ENCODE peak calls at places on chromosomes 12 and 14, in five cellular contexts. X, E, R, M and C are unnamed samples.

GRCh38 chr12:89685363-89685972 is 23.2 kb downstream of the ATP2B1 start:
- DNase-seq in X (no peak), E (no peak), R (no peak), M (no peak), C (no peak)

GRCh38 chr14:104876251-104876699 is 11.2 kb downstream of the CEP170B start:
- DNase-seq in X (peak), E (peak), R (peak), M (no peak), C (no peak)

GRCh38 chr12:67424784-67425183 is 155.6 kb downstream of the CAND1 start:
- DNase-seq in X (no peak), E (no peak), R (no peak), M (no peak), C (no peak)

GRCh38 chr12:69269736-69270135 is 30.4 kb downstream of the CPSF6 start:
- DNase-seq in X (no peak), E (no peak), R (no peak), M (no peak), C (no peak)

GRCh38 chr12:118357327-118358007 is 15.2 kb downstream of the TAOK3 start:
- DNase-seq in X (peak), E (no peak), R (peak), M (no peak), C (no peak)

GRCh38 chr14:30132201-30132600 is 204.6 kb upstream of the PRKD1 start:
- DNase-seq in X (no peak), E (no peak), R (no peak), M (no peak), C (no peak)

GRCh38 chr14:103014466-103015319 is 42.7 kb downstream of the CDC42BPB start:
- DNase-seq in X (peak), E (no peak), R (no peak), M (no peak), C (no peak)

GRCh38 chr12:95721320-95721719 is 69.2 kb downstream of the NTN4 start:
- DNase-seq in X (no peak), E (no peak), R (no peak), M (no peak), C (no peak)

GRCh38 chr12:113867258-113867657 is 98.9 kb downstream of the RBM19 start:
- DNase-seq in X (peak), E (no peak), R (no peak), M (no peak), C (no peak)

GRCh38 chr12:76329163-76329562 is 19.1 kb downstream of the BBS10 start:
- DNase-seq in X (peak), E (no peak), R (no peak), M (peak), C (no peak)

GRCh38 chr14:89266754-89267153 is 150.3 kb downstream of the FOXN3 start:
- DNase-seq in X (peak), E (no peak), R (no peak), M (no peak), C (no peak)

GRCh38 chr12:32907166-32907565 is 10.6 kb upstream of the PKP2 start:
- DNase-seq in X (no peak), E (no peak), R (no peak), M (no peak), C (no peak)

GRCh38 chr12:22491034-22491433 is 53.3 kb downstream of the C2CD5 start:
- DNase-seq in X (no peak), E (no peak), R (peak), M (no peak), C (no peak)

GRCh38 chr14:27184371-27184901 is 586.6 kb upstream of the NOVA1 start:
- DNase-seq in X (no peak), E (no peak), R (no peak), M (no peak), C (no peak)

GRCh38 chr14:101250336-101250947 is 310.9 kb upstream of the DIO3 start:
- DNase-seq in X (no peak), E (no peak), R (no peak), M (no peak), C (peak)

GRCh38 chr14:39491134-39491541 is 58.9 kb upstream of the FBXO33 start:
- DNase-seq in X (peak), E (no peak), R (peak), M (no peak), C (no peak)

GRCh38 chr14:52918486-52918885 is 32.4 kb downstream of the FERMT2 start:
- DNase-seq in X (peak), E (no peak), R (no peak), M (no peak), C (no peak)

GRCh38 chr12:30805959-30806358 is 51.2 kb upstream of the CAPRIN2 start:
- DNase-seq in X (no peak), E (no peak), R (no peak), M (no peak), C (peak)

GRCh38 chr12:7498832-7499231 is 4.7 kb downstream of the CD163 start:
- DNase-seq in X (peak), E (no peak), R (no peak), M (no peak), C (no peak)

GRCh38 chr12:52254965-52255751 is 19.3 kb upstream of the KRT86 start:
- DNase-seq in X (no peak), E (peak), R (no peak), M (no peak), C (no peak)

GRCh38 chr12:113719911-113720591 is 246.1 kb downstream of the RBM19 start:
- DNase-seq in X (no peak), E (no peak), R (no peak), M (no peak), C (no peak)

GRCh38 chr12:15756822-15757221 is 32.4 kb downstream of the EPS8 start:
- DNase-seq in X (peak), E (no peak), R (no peak), M (no peak), C (no peak)

GRCh38 chr14:104115131-104115600 is 23.2 kb upstream of the KIF26A start:
- DNase-seq in X (no peak), E (peak), R (no peak), M (no peak), C (no peak)

GRCh38 chr12:95548539-95549391 is 2.5 kb downstream of the USP44 start:
- DNase-seq in X (peak), E (peak), R (peak), M (peak), C (no peak)

GRCh38 chr12:109738878-109739665 is 25.4 kb downstream of the FAM222A start:
- DNase-seq in X (peak), E (peak), R (no peak), M (no peak), C (no peak)

GRCh38 chr12:102454808-102455760 is 25.3 kb downstream of the IGF1 start:
- DNase-seq in X (peak), E (no peak), R (no peak), M (no peak), C (no peak)

GRCh38 chr12:47838286-47838931 is 18.7 kb upstream of the HDAC7 start:
- DNase-seq in X (peak), E (peak), R (peak), M (no peak), C (no peak)

GRCh38 chr12:3034067-3034750 is 43.0 kb upstream of the TSPAN9 start:
- DNase-seq in X (peak), E (peak), R (peak), M (no peak), C (no peak)

GRCh38 chr14:41718477-41719166 is 111.9 kb downstream of the LRFN5 start:
- DNase-seq in X (no peak), E (no peak), R (no peak), M (no peak), C (no peak)

GRCh38 chr12:82862069-82862841 is 175.5 kb downstream of the TMTC2 start:
- DNase-seq in X (peak), E (no peak), R (no peak), M (no peak), C (no peak)

GRCh38 chr12:107503851-107504502 is 181.6 kb upstream of the PWP1 start:
- DNase-seq in X (no peak), E (no peak), R (no peak), M (no peak), C (no peak)

GRCh38 chr12:109998241-109998903 is 858 bp upstream of the ANKRD13A start:
- DNase-seq in X (peak), E (no peak), R (peak), M (no peak), C (no peak)

GRCh38 chr14:87097021-87097420 is 896.0 kb downstream of the GALC start:
- DNase-seq in X (peak), E (no peak), R (no peak), M (no peak), C (no peak)

GRCh38 chr14:44657688-44658388 is 150.8 kb upstream of the FSCB start:
- DNase-seq in X (no peak), E (no peak), R (no peak), M (no peak), C (no peak)

GRCh38 chr14:78197088-78197487 is 26.9 kb downstream of the NRXN3 start:
- DNase-seq in X (no peak), E (no peak), R (no peak), M (no peak), C (no peak)

GRCh38 chr12:99644629-99645028 is 2.9 kb upstream of the GARIN6 start:
- DNase-seq in X (no peak), E (no peak), R (no peak), M (no peak), C (no peak)

GRCh38 chr12:64042901-64043300 is 179.2 kb downstream of the KICS2 start:
- DNase-seq in X (peak), E (no peak), R (no peak), M (no peak), C (no peak)

GRCh38 chr14:56996721-56997399 is 186.6 kb upstream of the OTX2 start:
- DNase-seq in X (no peak), E (no peak), R (no peak), M (no peak), C (peak)

GRCh38 chr12:82650627-82651337 is 35.9 kb upstream of the TMTC2 start:
- DNase-seq in X (peak), E (no peak), R (no peak), M (no peak), C (no peak)

DNA sequence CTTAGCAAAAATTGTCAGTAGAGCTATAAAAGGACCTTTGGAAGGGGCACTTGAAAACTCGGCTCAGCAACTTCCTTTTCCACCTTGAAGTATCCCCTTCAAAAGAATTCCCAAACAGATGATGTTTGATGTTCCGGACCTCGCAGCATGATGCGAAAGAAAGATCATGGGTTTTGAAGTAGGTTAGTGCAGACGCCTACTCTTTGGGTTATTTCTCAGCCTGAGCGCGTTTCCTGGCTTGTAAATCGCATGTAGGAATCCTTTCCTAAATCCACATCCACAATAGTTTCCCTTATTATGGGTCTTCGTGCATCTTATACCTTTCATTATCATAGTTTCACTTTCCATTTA is 584 bp upstream of the NEDD1 start:
- DNase-seq in X (no peak), E (no peak), R (no peak), M (no peak), C (no peak)
- H3K27ac ChIP-seq in X (peak), E (peak), R (no peak), M (peak), C (peak)

GRCh38 chr12:93376436-93377251 is 1.1 kb upstream of the NUDT4 start:
- DNase-seq in X (peak), E (peak), R (no peak), M (no peak), C (no peak)

GRCh38 chr12:93379432-93380308 is 1.9 kb downstream of the NUDT4 start:
- DNase-seq in X (peak), E (no peak), R (no peak), M (no peak), C (no peak)

GRCh38 chr12:93375906-93376305 is 1.8 kb upstream of the NUDT4 start:
- DNase-seq in X (no peak), E (no peak), R (no peak), M (no peak), C (no peak)

GRCh38 chr12:93378373-93379310 is 917 bp downstream of the NUDT4 start:
- DNase-seq in X (peak), E (peak), R (peak), M (peak), C (peak)

DNA sequence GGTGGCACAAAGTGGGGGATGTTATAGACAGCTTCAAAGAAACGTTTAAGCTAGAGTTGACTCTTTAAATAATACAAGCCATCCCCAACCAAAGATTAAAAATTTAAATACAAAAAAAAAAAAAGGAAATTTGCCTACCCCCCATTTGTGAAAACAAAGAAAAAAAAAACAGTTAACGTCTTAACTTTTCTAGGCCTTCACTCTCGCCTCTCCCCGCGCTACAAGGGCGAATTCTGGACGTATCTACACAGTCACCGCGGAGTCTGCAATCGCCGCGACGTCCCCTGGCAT is 528 bp upstream of the NUDT4 start:
- DNase-seq in X (no peak), E (no peak), R (no peak), M (no peak), C (no peak)
- H3K27ac ChIP-seq in X (peak), E (peak), R (no peak), M (peak), C (peak)

DNA sequence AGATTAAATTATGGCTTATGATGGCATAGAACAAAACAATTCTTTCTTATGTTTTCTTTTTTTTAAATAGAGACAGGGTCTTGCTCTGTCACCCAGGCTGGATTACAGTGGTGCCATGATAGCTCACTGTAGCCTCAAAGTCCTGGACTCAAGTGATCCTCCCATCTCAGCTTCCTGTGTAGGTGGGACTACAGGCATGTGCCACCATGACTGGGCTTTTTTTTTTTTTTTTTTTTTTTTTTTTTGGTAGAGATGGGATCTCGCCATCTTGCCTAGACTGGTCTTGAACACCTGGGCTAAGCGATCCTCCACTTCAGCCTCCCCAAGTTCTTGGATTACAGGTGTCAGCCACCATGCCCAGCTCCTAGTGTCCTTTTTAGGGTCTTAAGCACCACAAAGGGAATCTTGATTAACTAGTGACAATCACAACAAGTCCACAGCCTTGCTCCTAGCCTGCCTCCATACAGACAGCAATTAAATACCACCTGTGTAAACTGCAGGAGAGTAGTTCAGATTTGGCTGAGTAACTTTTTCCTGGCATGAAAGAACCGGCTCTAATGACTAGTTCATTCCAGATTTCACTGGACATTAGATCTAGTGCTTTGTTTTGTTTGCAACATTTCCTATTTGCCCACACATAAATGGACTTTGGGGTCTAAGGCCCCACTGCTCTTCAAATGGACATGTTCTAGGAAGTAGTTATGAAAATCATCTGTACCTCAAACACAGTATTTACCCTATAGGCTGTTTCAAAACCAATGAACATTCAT is 61.6 kb downstream of the SH2B3 start:
- DNase-seq in X (peak), E (no peak), R (no peak), M (no peak), C (no peak)
- H3K27ac ChIP-seq in X (peak), E (no peak), R (no peak), M (no peak), C (peak)

DNA sequence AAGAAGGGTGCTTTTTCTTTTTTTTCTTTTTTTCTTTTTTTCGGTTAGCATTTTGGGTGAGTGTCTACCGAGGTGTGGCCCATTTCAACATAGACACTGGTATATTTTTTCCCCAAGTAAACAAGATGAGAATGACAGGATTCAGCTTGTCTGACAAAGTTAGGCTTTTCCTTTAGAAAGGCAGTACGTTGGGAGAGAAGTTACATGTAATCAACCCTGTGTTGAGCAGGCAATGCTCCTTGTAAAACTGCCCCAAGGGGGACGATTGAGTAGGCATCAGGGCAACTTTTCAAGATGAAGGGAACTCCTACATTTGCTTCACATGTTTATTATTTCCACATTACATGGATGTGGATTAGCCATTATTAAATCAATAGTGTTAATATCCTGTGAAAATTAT is 1.7 kb downstream of the EMP1 start:
- DNase-seq in X (peak), E (no peak), R (no peak), M (no peak), C (no peak)
- H3K27ac ChIP-seq in X (peak), E (peak), R (no peak), M (no peak), C (peak)

GRCh38 chr14:61584258-61584657 is 111.1 kb upstream of the HIF1A start:
- DNase-seq in X (peak), E (no peak), R (no peak), M (no peak), C (peak)
- H3K27ac ChIP-seq in X (peak), E (no peak), R (no peak), M (no peak), C (peak)

GRCh38 chr12:120646044-120646443 is 5.6 kb downstream of the CABP1 start:
- DNase-seq in X (no peak), E (no peak), R (no peak), M (no peak), C (no peak)
- H3K27ac ChIP-seq in X (no peak), E (no peak), R (no peak), M (no peak), C (no peak)

GRCh38 chr14:36271939-36272907 is 48.2 kb downstream of the MBIP start:
- DNase-seq in X (peak), E (peak), R (no peak), M (no peak), C (no peak)
- H3K27ac ChIP-seq in X (no peak), E (peak), R (no peak), M (no peak), C (no peak)

DNA sequence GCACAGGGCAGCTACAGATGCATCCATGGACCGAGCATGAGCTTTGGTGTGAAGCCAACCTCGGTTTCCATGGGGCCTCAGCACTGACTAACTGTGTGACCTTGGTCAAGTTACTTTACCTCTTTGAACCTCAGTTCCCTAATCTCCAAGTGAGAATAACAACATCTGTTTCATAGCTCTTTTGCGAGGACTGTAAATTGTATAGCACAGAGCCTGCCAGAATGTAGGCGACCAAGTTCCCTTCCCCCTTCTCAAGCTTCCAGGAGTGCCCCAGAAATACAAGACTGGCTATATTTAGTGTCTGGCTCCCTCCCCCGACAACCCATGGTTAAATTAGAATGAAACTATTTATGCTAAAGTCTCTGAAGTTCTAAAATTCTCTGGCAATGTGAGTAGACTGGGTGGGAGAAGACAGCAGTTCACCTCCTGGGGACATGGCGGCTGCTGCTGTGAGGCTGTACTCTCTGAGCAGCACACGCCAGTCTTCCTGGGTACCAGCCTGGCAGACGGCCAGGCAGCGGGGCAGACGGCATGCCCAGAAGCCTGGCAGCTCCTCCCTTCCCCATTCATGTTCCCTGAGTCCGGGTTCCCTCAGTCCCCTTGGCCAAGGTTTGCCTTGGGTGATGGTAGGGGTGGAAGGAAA is 22.0 kb upstream of the TMED10 start:
- DNase-seq in X (no peak), E (no peak), R (no peak), M (peak), C (no peak)
- H3K27ac ChIP-seq in X (no peak), E (no peak), R (no peak), M (no peak), C (no peak)

DNA sequence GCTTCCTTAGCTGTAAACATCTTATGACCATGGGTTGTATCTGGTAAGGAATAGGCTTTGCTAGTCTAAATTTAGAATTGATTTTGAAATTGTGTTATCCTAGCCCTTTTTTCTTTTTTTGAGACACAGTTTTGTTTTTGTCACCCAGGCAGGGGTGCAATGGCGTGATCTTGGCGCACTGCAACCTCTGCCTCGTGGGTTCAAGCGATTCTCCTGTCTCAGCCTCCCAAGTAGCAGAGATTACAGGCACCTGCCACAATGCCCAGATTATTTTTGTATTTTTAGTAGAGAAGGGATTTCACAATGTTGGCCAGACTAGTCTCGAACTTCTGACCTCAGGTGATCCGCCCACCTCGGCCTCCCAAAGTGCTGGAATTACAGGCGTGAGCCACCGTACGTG is 2.4 kb upstream of the TUBA1B start:
- DNase-seq in X (no peak), E (no peak), R (no peak), M (no peak), C (no peak)
- H3K27ac ChIP-seq in X (peak), E (no peak), R (peak), M (no peak), C (no peak)

GRCh38 chr12:27012239-27012981 is 1.8 kb downstream of the TM7SF3 start:
- DNase-seq in X (no peak), E (peak), R (no peak), M (no peak), C (peak)

GRCh38 chr12:27014859-27015729 is 910 bp upstream of the TM7SF3 start:
- DNase-seq in X (peak), E (no peak), R (peak), M (no peak), C (no peak)

GRCh38 chr12:27012982-27013255 is 1.3 kb downstream of the TM7SF3 start:
- DNase-seq in X (no peak), E (no peak), R (no peak), M (no peak), C (no peak)

GRCh38 chr12:27014085-27014858 is at the start of gene TM7SF3:
- DNase-seq in X (peak), E (peak), R (peak), M (peak), C (peak)

GRCh38 chr12:27013606-27014084 is 539 bp downstream of the TM7SF3 start:
- DNase-seq in X (peak), E (no peak), R (peak), M (no peak), C (no peak)
- H3K27ac ChIP-seq in X (peak), E (peak), R (peak), M (peak), C (peak)